ENCODE peak calls at places on chromosomes 5 and 9, in five cellular contexts. G, U, R, P and B are unnamed samples.
A peak's percentile ranks its signal among the peaks of the same experiment; 100 is the strongest.

GRCh38 chr9:36738318-36738975 is 165.8 kb downstream of the MELK start:
- DNase-seq in U (no peak), R (no peak), G (peak; percentile 14), P (peak; percentile 58), B (no peak)

GRCh38 chr9:132556226-132556625 is 26.2 kb upstream of the BARHL1 start:
- DNase-seq in U (no peak), R (no peak), P (no peak), G (no peak), B (no peak)

GRCh38 chr5:10633271-10634049 is 69.6 kb downstream of the ANKRD33B start:
- DNase-seq in G (no peak), U (peak; percentile 36), P (no peak), R (no peak), B (no peak)

GRCh38 chr9:38066167-38066906 is 2.7 kb downstream of the SHB start:
- DNase-seq in U (no peak), G (no peak), R (no peak), P (no peak), B (no peak)

GRCh38 chr9:91164724-91165520 is 196.8 kb downstream of the AUH start:
- DNase-seq in P (peak; percentile 99), U (peak; percentile 49), R (no peak), G (peak; percentile 83), B (peak; percentile 85)

GRCh38 chr5:113081091-113081490 is 104.5 kb downstream of the DCP2 start:
- DNase-seq in U (no peak), R (no peak), P (no peak), G (no peak), B (no peak)

GRCh38 chr5:173625686-173626500 is 9.4 kb upstream of the BOD1 start:
- DNase-seq in R (no peak), P (no peak), G (no peak), U (no peak), B (no peak)

GRCh38 chr5:80607832-80608231 is 37.8 kb upstream of the ANKRD34B start:
- DNase-seq in G (no peak), U (no peak), P (no peak), R (peak; percentile 15), B (no peak)

GRCh38 chr5:110441035-110441434 is 285.4 kb downstream of the TMEM232 start:
- DNase-seq in G (peak; percentile 38), R (no peak), P (peak; percentile 21), U (no peak), B (no peak)

GRCh38 chr9:114631166-114631565 is 20.1 kb downstream of the TMEM268 start:
- DNase-seq in R (no peak), U (no peak), G (no peak), P (peak; percentile 38), B (no peak)

GRCh38 chr9:92648447-92649406 is 21.2 kb downstream of the IPPK start:
- DNase-seq in P (no peak), U (no peak), R (no peak), G (no peak), B (no peak)

GRCh38 chr9:126326228-126327015 is at the start of gene MVB12B:
- DNase-seq in U (peak; percentile 49), G (no peak), R (peak; percentile 57), P (peak; percentile 47), B (no peak)

GRCh38 chr9:137711678-137712105 is 92.9 kb downstream of the EHMT1 start:
- DNase-seq in P (no peak), U (no peak), R (no peak), G (no peak), B (no peak)

GRCh38 chr9:136326061-136326776 is 1.1 kb upstream of the GPSM1 start:
- DNase-seq in G (no peak), U (no peak), P (peak; percentile 98), R (no peak), B (peak; percentile 50)

GRCh38 chr5:59768204-59769040 is 125.1 kb downstream of the PDE4D start:
- DNase-seq in P (peak; percentile 67), R (no peak), U (peak; percentile 54), G (no peak), B (peak; percentile 35)

GRCh38 chr9:129007035-129007765 is 20.9 kb downstream of the SH3GLB2 start:
- DNase-seq in R (no peak), G (no peak), P (no peak), U (peak; percentile 55), B (no peak)

GRCh38 chr5:159993194-159993593 is 15.7 kb upstream of the TTC1 start:
- DNase-seq in R (no peak), U (no peak), P (no peak), G (no peak), B (no peak)

GRCh38 chr9:80954521-80954920 is 734.8 kb downstream of the TLE1 start:
- DNase-seq in U (no peak), G (no peak), P (no peak), R (no peak), B (no peak)

GRCh38 chr5:111385970-111386831 is 126.1 kb downstream of the STARD4 start:
- DNase-seq in U (no peak), P (no peak), R (no peak), G (no peak), B (no peak)

GRCh38 chr9:27280858-27281257 is 16.1 kb downstream of the EQTN start:
- DNase-seq in G (no peak), R (no peak), P (peak; percentile 2), U (no peak), B (no peak)